ENCODE peak calls at places on chromosome 14, in seven cellular contexts. One of them, this sample, is unnamed.

GRCh38 chr14:79570648-79571047 is 640.7 kb downstream of the DIO2 start:
- DNase-seq in colonic mucosa: no peak
- DNase-seq in A673: no peak
- DNase-seq in bronchial epithelial cell: no peak
- DNase-seq in fibroblast of lung: no peak
- DNase-seq in AG04450: no peak
- DNase-seq in epithelial cell of esophagus: no peak
- DNase-seq in this sample: no peak

GRCh38 chr14:77574446-77575125 is 41.9 kb downstream of the SPTLC2 start:
- DNase-seq in bronchial epithelial cell: no peak
- DNase-seq in A673: no peak
- DNase-seq in AG04450: peak
- DNase-seq in colonic mucosa: no peak
- DNase-seq in fibroblast of lung: peak
- DNase-seq in epithelial cell of esophagus: no peak
- DNase-seq in this sample: no peak

GRCh38 chr14:66165337-66165736 is 320.8 kb upstream of the CCDC196 start:
- DNase-seq in A673: no peak
- DNase-seq in bronchial epithelial cell: no peak
- DNase-seq in AG04450: no peak
- DNase-seq in colonic mucosa: no peak
- DNase-seq in epithelial cell of esophagus: no peak
- DNase-seq in fibroblast of lung: no peak
- DNase-seq in this sample: no peak

GRCh38 chr14:67241416-67242362 is at the start of gene PALS1:
- DNase-seq in colonic mucosa: no peak
- DNase-seq in epithelial cell of esophagus: peak
- DNase-seq in bronchial epithelial cell: peak
- DNase-seq in AG04450: peak
- DNase-seq in A673: peak
- DNase-seq in fibroblast of lung: peak
- DNase-seq in this sample: no peak

GRCh38 chr14:93133476-93133875 is 17.8 kb upstream of the ITPK1 start:
- DNase-seq in epithelial cell of esophagus: peak
- DNase-seq in colonic mucosa: peak
- DNase-seq in AG04450: no peak
- DNase-seq in fibroblast of lung: peak
- DNase-seq in A673: peak
- DNase-seq in bronchial epithelial cell: peak
- DNase-seq in this sample: no peak

GRCh38 chr14:50624447-50624846 is 43.7 kb downstream of the SAV1 start:
- DNase-seq in epithelial cell of esophagus: no peak
- DNase-seq in bronchial epithelial cell: no peak
- DNase-seq in fibroblast of lung: no peak
- DNase-seq in colonic mucosa: no peak
- DNase-seq in AG04450: no peak
- DNase-seq in A673: no peak
- DNase-seq in this sample: no peak

GRCh38 chr14:19947413-19948090 is 16.8 kb downstream of the OR4K1 start:
- DNase-seq in AG04450: no peak
- DNase-seq in A673: no peak
- DNase-seq in epithelial cell of esophagus: no peak
- DNase-seq in colonic mucosa: no peak
- DNase-seq in fibroblast of lung: no peak
- DNase-seq in bronchial epithelial cell: no peak
- DNase-seq in this sample: no peak

GRCh38 chr14:71474291-71474690 is 457.9 kb upstream of the RGS6 start:
- DNase-seq in epithelial cell of esophagus: no peak
- DNase-seq in A673: peak
- DNase-seq in bronchial epithelial cell: no peak
- DNase-seq in fibroblast of lung: no peak
- DNase-seq in AG04450: no peak
- DNase-seq in colonic mucosa: no peak
- DNase-seq in this sample: no peak

GRCh38 chr14:41570415-41571155 is 36.1 kb upstream of the LRFN5 start:
- DNase-seq in colonic mucosa: no peak
- DNase-seq in bronchial epithelial cell: no peak
- DNase-seq in fibroblast of lung: no peak
- DNase-seq in AG04450: no peak
- DNase-seq in A673: no peak
- DNase-seq in epithelial cell of esophagus: no peak
- DNase-seq in this sample: no peak

DNA sequence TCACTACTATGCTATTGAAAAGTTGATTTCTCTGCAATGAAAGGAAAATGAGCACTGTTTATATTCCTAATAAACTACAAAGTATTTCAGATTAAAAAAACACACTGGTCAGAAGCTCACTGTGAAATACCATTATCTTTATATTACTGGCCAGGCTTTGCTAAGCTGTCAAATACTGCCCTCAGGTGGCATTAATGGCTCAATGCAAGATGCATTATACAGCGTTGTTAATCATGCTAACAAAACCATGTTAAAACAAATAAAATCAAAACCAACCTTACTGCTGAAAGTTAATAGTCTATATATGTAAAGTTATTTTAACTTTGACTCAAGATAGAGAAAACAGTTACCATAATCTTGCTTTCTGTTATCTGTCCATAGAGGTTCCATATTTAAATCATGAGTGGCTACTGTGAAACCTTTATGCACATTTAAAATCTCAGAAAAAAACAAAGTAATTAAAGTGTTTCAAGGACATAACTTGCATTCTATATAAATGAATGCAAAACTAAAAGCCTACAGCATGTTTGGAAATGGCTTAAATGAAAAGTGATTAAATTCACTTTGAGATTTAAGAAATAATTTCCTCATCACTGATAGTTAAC is 121.7 kb downstream of the RALGAPA1 start:
- DNase-seq in bronchial epithelial cell: peak
- DNase-seq in fibroblast of lung: peak
- DNase-seq in colonic mucosa: peak
- DNase-seq in A673: peak
- DNase-seq in AG04450: peak
- DNase-seq in epithelial cell of esophagus: peak
- DNase-seq in this sample: no peak
- TF ChIP-seq CTCF in bronchial epithelial cell: peak
- TF ChIP-seq CTCF in fibroblast of lung: peak
- TF ChIP-seq CTCF in colonic mucosa: peak
- TF ChIP-seq CTCF in A673: peak
- TF ChIP-seq CTCF in AG04450: peak
- TF ChIP-seq CTCF in epithelial cell of esophagus: peak
- TF ChIP-seq CTCF in this sample: peak

GRCh38 chr14:75711796-75712211 is 50.8 kb downstream of the TTLL5 start:
- DNase-seq in bronchial epithelial cell: peak
- DNase-seq in A673: peak
- DNase-seq in epithelial cell of esophagus: peak
- DNase-seq in AG04450: peak
- DNase-seq in colonic mucosa: peak
- DNase-seq in fibroblast of lung: peak
- DNase-seq in this sample: no peak
- TF ChIP-seq CTCF in bronchial epithelial cell: no peak
- TF ChIP-seq CTCF in A673: no peak
- TF ChIP-seq CTCF in epithelial cell of esophagus: no peak
- TF ChIP-seq CTCF in AG04450: no peak
- TF ChIP-seq CTCF in colonic mucosa: no peak
- TF ChIP-seq CTCF in fibroblast of lung: no peak
- TF ChIP-seq CTCF in this sample: no peak

DNA sequence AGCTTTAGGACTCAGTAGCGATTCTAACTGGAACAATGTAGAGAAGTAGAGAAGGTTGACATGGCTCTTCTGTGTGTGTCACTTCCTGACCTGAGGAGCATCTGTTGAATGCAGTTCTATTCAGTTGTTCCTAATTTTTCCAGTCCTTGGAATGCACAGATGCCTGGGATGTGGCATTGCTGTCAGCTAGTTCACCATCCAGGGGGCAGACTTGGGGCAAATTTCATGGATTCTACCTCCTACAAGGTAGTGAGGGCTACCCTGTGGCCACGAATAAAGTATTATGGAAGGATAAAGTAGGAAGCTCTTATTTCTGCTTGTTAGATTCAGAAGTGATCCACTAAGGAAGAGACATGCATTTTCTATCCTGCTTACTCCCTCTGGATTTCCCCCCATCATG is 74.4 kb upstream of the GPATCH2L start:
- DNase-seq in colonic mucosa: no peak
- DNase-seq in fibroblast of lung: no peak
- DNase-seq in epithelial cell of esophagus: no peak
- DNase-seq in A673: no peak
- DNase-seq in bronchial epithelial cell: no peak
- DNase-seq in AG04450: no peak
- DNase-seq in this sample: no peak
- TF ChIP-seq CTCF in colonic mucosa: no peak
- TF ChIP-seq CTCF in fibroblast of lung: no peak
- TF ChIP-seq CTCF in epithelial cell of esophagus: no peak
- TF ChIP-seq CTCF in A673: no peak
- TF ChIP-seq CTCF in bronchial epithelial cell: no peak
- TF ChIP-seq CTCF in AG04450: no peak
- TF ChIP-seq CTCF in this sample: no peak

GRCh38 chr14:85415015-85415712 is 114.8 kb upstream of the FLRT2 start:
- DNase-seq in A673: peak
- DNase-seq in fibroblast of lung: peak
- DNase-seq in colonic mucosa: peak
- DNase-seq in AG04450: peak
- DNase-seq in epithelial cell of esophagus: peak
- DNase-seq in bronchial epithelial cell: peak
- DNase-seq in this sample: no peak
- TF ChIP-seq CTCF in A673: peak
- TF ChIP-seq CTCF in fibroblast of lung: peak
- TF ChIP-seq CTCF in colonic mucosa: no peak
- TF ChIP-seq CTCF in AG04450: peak
- TF ChIP-seq CTCF in epithelial cell of esophagus: peak
- TF ChIP-seq CTCF in bronchial epithelial cell: peak
- TF ChIP-seq CTCF in this sample: no peak

GRCh38 chr14:68568907-68569545 is 223.8 kb downstream of the ZFP36L1 start:
- DNase-seq in AG04450: no peak
- DNase-seq in bronchial epithelial cell: no peak
- DNase-seq in fibroblast of lung: no peak
- DNase-seq in A673: no peak
- DNase-seq in colonic mucosa: no peak
- DNase-seq in epithelial cell of esophagus: no peak
- DNase-seq in this sample: no peak
- TF ChIP-seq CTCF in AG04450: no peak
- TF ChIP-seq CTCF in bronchial epithelial cell: no peak
- TF ChIP-seq CTCF in fibroblast of lung: no peak
- TF ChIP-seq CTCF in A673: no peak
- TF ChIP-seq CTCF in colonic mucosa: no peak
- TF ChIP-seq CTCF in epithelial cell of esophagus: no peak
- TF ChIP-seq CTCF in this sample: no peak